ENCODE peak calls at places on chromosomes 12 and 14, in five cellular contexts. T, B, U, W and C are unnamed samples.

GRCh38 chr12:105699209-105699608 is 368.7 kb downstream of the C12orf75 start:
- DNase-seq in T (no peak), B (no peak), U (no peak), W (no peak), C (no peak)

GRCh38 chr12:106601031-106601430 is 18.2 kb downstream of the RFX4 start:
- DNase-seq in T (no peak), B (peak; percentile 21), U (no peak), W (no peak), C (no peak)

GRCh38 chr14:39884091-39884490 is 451.9 kb upstream of the FBXO33 start:
- DNase-seq in T (no peak), B (no peak), U (no peak), W (no peak), C (no peak)

GRCh38 chr12:51318846-51319570 is 5.0 kb downstream of the BIN2 start:
- DNase-seq in T (peak; percentile 60), B (no peak), U (no peak), W (peak; percentile 48), C (peak; percentile 7)

GRCh38 chr12:123889848-123890535 is 82.6 kb downstream of the CCDC92 start:
- DNase-seq in T (no peak), B (no peak), U (no peak), W (no peak), C (no peak)

GRCh38 chr12:124111006-124111405 is 138.0 kb downstream of the ZNF664 start:
- DNase-seq in T (no peak), B (no peak), U (no peak), W (no peak), C (no peak)

GRCh38 chr12:69994593-69995222 is 169.7 kb downstream of the MYRFL start:
- DNase-seq in T (no peak), B (no peak), U (no peak), W (no peak), C (peak; percentile 64)

GRCh38 chr12:16238661-16239060 is 38.8 kb downstream of the SLC15A5 start:
- DNase-seq in T (no peak), B (no peak), U (no peak), W (no peak), C (no peak)

GRCh38 chr14:91216731-91217226 is 27.7 kb downstream of the GPR68 start:
- DNase-seq in T (no peak), B (no peak), U (no peak), W (no peak), C (no peak)

GRCh38 chr14:96077983-96078686 is 39.0 kb downstream of the C14orf132 start:
- DNase-seq in T (no peak), B (no peak), U (peak; percentile 26), W (no peak), C (no peak)

GRCh38 chr12:96578526-96579125 is 89.2 kb downstream of the CFAP54 start:
- DNase-seq in T (peak; percentile 7), B (peak; percentile 43), U (peak; percentile 55), W (no peak), C (peak; percentile 66)

GRCh38 chr12:104634852-104635251 is 178.1 kb downstream of the CHST11 start:
- DNase-seq in T (no peak), B (no peak), U (no peak), W (no peak), C (no peak)

GRCh38 chr12:126708492-126708896 is 1558.5 kb upstream of the TMEM132C start:
- DNase-seq in T (no peak), B (no peak), U (peak; percentile 76), W (no peak), C (no peak)

GRCh38 chr12:48814313-48815280 is 3.7 kb upstream of the CACNB3 start:
- DNase-seq in T (peak; percentile 69), B (peak; percentile 79), U (peak; percentile 69), W (peak; percentile 84), C (peak; percentile 85)

GRCh38 chr14:105067140-105067968 is 2.1 kb upstream of the GPR132 start:
- DNase-seq in T (no peak), B (no peak), U (peak; percentile 46), W (no peak), C (no peak)
- H3K4me3 ChIP-seq in T (no peak overlapping the region), B (no peak overlapping the region), U (no peak overlapping the region), W (no peak overlapping the region), C (no peak overlapping the region)

GRCh38 chr12:114679942-114680341 is 4.0 kb downstream of the TBX3 start:
- DNase-seq in T (no peak), B (no peak), U (no peak), W (no peak), C (no peak)

GRCh38 chr12:114682920-114683708 is 861 bp downstream of the TBX3 start:
- DNase-seq in T (no peak), B (no peak), U (no peak), W (no peak), C (no peak)

GRCh38 chr12:114680498-114681148 is 3.4 kb downstream of the TBX3 start:
- DNase-seq in T (no peak), B (no peak), U (no peak), W (no peak), C (no peak)

GRCh38 chr12:114682101-114682919 is 1.7 kb downstream of the TBX3 start:
- DNase-seq in T (no peak), B (no peak), U (no peak), W (no peak), C (no peak)

DNA sequence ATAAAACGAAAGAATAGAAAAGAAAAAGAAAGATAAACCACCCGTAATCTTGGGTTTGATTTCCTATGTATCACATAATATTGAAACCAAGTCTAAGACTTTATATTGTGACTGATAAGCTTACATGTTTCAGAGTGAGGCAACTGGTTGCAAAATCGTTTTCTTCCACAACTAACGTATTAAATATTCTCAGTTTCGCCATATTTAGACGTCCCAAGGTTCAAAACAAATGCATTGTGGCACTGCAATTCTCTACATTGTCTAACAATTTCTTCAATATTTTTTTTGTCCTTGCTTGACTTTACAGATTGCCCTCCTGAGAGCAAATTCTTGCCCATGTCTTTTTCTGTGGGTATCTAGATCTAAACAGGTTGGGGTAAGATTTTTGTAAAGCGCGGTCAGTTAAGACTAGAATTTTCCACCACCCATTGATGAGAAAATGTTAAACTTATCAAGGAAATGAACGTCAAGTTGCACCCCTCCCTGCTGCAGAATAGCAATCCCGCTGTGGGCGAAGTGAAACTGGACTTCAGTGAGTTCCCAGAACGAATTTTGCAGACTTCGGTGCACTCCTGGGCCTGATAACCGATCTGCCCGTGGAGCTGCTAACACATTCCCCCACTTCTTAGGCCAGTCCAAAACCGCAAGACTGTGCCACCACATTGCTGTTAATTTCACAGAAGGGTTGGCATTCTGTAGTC is 2.7 kb downstream of the TBX3 start:
- DNase-seq in T (no peak), B (no peak), U (peak; percentile 67), W (no peak), C (peak; percentile 65)
- H3K4me3 ChIP-seq in T (no peak overlapping the region), B (no peak overlapping the region), U (peak overlapping the region; percentile 97), W (peak overlapping the region; percentile 73), C (peak overlapping the region; percentile 73)

DNA sequence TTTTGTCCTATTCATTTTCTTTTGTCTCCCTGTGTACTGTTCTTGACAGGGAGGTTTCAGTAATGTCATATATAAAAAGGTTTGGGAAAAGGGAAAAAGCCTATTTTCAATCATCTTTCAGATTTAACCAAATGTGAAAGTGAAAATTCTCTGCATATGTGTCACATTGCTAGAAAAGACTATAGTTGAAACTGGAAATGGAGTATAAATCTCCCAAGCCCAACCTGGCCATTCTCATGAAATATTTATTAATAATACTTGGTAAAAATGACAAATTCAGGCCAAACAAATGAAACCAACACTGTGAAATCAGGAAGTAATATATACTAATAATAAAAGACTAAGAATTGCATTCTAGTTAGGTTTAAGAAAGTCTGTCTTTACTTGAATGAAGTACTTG is 1129.2 kb downstream of the SLC16A7 start:
- DNase-seq in T (no peak), B (no peak), U (no peak), W (no peak), C (no peak)
- H3K4me3 ChIP-seq in T (no peak overlapping the region), B (no peak overlapping the region), U (no peak overlapping the region), W (no peak overlapping the region), C (no peak overlapping the region)

GRCh38 chr14:67541448-67542387 is 8.6 kb downstream of the PLEKHH1 start:
- DNase-seq in T (no peak), B (no peak), U (no peak), W (no peak), C (peak; percentile 52)
- H3K4me3 ChIP-seq in T (no peak overlapping the region), B (no peak overlapping the region), U (no peak overlapping the region), W (no peak overlapping the region), C (peak overlapping the region; percentile 9)

DNA sequence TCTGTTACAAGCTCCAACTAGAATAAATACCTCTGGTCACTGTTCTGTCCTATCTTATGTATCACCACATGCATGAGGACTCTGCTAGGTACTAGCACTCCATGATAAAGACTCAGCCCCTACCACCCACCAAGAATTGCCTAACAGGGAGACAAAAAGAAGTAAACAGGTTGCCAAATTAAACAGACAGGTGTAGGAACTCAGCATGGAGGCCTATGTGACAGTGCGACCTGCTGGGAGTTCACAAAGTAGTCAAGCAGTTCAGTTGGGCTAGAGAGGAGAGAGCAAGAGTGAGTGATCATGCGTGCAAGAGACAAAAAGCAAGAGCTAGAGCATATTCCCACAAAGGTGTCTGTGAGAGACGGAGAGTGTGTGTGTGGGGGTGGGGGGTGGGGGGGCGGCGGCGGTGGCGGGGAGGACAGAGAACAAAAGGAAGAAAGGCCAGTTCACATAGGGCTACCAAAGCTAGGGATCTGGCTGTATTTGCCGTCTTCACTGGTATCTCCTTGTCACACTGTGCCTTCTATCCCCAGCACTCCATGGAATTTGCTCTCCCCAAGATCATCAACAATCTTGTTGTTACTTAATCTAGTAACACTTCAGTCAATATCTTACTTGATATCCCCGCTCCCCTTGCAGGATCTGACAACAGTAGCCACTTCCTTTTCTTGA is 81.2 kb downstream of the SPPL3 start:
- DNase-seq in T (no peak), B (no peak), U (no peak), W (no peak), C (no peak)
- H3K4me3 ChIP-seq in T (no peak overlapping the region), B (no peak overlapping the region), U (no peak overlapping the region), W (no peak overlapping the region), C (no peak overlapping the region)

DNA sequence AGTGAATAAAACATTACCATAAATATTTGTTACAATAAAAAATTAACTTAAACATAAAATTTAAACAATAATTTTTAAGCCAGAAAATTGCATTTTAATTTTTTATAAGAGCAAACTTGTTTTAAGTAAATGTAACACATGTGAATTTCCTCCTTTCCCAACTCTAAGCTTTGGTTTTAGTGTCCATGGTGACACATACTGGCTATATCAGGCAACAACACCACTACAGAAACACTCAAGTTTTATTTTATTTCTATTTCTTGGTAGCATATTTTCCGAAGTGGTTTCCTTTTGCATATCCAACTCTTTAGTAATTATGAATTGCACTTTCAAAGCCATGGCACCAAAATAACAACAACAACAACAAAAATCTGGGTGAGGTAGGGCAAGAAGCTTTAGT is 2.2 kb downstream of the NELL2 start:
- DNase-seq in T (no peak), B (no peak), U (peak; percentile 8), W (no peak), C (peak; percentile 8)
- H3K4me3 ChIP-seq in T (no peak overlapping the region), B (peak overlapping the region; percentile 71), U (no peak overlapping the region), W (no peak overlapping the region), C (no peak overlapping the region)